ENCODE peak calls at places on chromosomes 6 and 20, in five cellular contexts. J, Q, N, W and M are unnamed samples.

GRCh38 chr20:64110411-64111068 is 3.2 kb upstream of the NPBWR2 start:
- DNase-seq in N (no peak), W (no peak), Q (peak), J (no peak), M (no peak)

GRCh38 chr6:2608508-2608907 is 142.2 kb downstream of the MYLK4 start:
- DNase-seq in W (no peak), Q (no peak), N (no peak), J (no peak), M (no peak)

GRCh38 chr6:170522565-170523183 is 30.4 kb downstream of the PSMB1 start:
- DNase-seq in W (peak), Q (no peak), J (no peak), N (no peak), M (peak)

GRCh38 chr20:33893314-33893713 is 82.2 kb downstream of the CHMP4B start:
- DNase-seq in Q (no peak), W (no peak), J (no peak), N (no peak), M (no peak)

GRCh38 chr6:157905590-157906337 is 75.9 kb upstream of the SYNJ2 start:
- DNase-seq in N (no peak), J (no peak), Q (peak), W (no peak), M (no peak)

GRCh38 chr6:37624606-37625574 is 72.8 kb downstream of the MDGA1 start:
- DNase-seq in J (no peak), Q (no peak), N (no peak), W (no peak), M (no peak)

GRCh38 chr6:156988276-156989158 is 211.3 kb downstream of the ARID1B start:
- DNase-seq in N (peak), J (peak), Q (no peak), W (peak), M (no peak)

GRCh38 chr6:9514146-9514545 is 900.7 kb downstream of the TFAP2A start:
- DNase-seq in Q (no peak), N (no peak), W (no peak), J (no peak), M (no peak)

GRCh38 chr6:106155219-106155830 is 69.2 kb downstream of the PRDM1 start:
- DNase-seq in W (peak), J (no peak), Q (no peak), N (no peak), M (no peak)

GRCh38 chr6:21409231-21409630 is 184.3 kb upstream of the SOX4 start:
- DNase-seq in Q (no peak), N (no peak), J (no peak), W (no peak), M (no peak)

GRCh38 chr20:59949911-59950310 is 8.3 kb upstream of the CDH26 start:
- DNase-seq in W (no peak), J (no peak), N (no peak), Q (no peak), M (no peak)

DNA sequence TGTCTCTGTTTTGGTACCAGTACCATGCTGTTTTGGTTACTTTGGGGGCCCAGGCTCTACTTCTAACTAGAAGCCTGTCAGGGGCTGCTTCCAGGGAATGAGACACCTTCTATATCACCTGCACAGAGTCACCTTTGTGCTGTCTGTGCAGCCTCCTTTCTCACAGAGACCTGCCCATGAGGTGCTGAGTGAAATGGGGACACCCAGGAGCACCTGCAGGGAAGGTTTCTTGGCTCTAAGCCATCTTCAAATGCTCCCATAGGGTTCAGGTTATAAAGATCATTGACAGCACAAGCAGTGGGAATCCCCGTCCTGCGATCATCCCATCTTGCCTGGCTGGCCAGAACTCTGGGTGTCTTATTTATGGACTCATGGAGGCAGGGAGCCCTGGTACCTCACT is 19.1 kb downstream of the GABRR2 start:
- DNase-seq in N (no peak), J (no peak), Q (no peak), W (no peak), M (no peak)
- TF ChIP-seq SRF in N (no peak), J (no peak), Q (no peak), W (no peak), M (no peak)

GRCh38 chr6:132919028-132919427 is 104.7 kb downstream of the RPS12 start:
- DNase-seq in W (no peak), J (no peak), N (no peak), Q (no peak), M (no peak)

GRCh38 chr6:132919476-132919875 is 105.1 kb downstream of the RPS12 start:
- DNase-seq in N (no peak), Q (no peak), J (no peak), W (no peak), M (no peak)
- H3K4me3 ChIP-seq in N (no peak), Q (no peak), J (no peak), W (no peak), M (no peak)

GRCh38 chr6:24139080-24139479 is 13.1 kb downstream of the NRSN1 start:
- DNase-seq in Q (no peak), W (no peak), N (no peak), J (no peak), M (no peak)

GRCh38 chr6:24139639-24140038 is 13.6 kb downstream of the NRSN1 start:
- DNase-seq in J (no peak), Q (no peak), N (no peak), W (no peak), M (no peak)

GRCh38 chr6:24145690-24146131 is 19.7 kb downstream of the NRSN1 start:
- DNase-seq in W (no peak), J (peak), Q (no peak), N (no peak), M (no peak)

DNA sequence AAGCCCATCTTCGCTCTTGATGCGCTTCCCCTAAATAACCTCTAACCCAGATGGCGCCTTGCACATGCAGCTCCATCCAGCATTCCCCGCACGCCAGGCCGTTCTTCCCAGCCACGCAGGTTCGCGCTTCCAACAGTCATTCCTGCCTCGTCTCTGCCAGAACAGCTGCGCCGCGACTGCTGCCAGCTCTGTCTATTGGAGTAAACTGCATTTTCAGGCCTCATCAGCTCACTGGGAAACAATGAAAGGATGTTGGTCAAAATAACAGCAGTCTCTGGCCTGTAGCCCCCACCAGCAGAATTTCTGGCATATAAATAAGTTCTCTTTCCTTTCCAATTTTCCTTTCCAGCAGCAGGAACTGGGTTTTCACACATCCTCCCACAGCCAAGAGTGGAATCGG is 14.6 kb downstream of the NRSN1 start:
- DNase-seq in N (no peak), Q (no peak), J (no peak), W (no peak), M (no peak)
- TF ChIP-seq SRF in N (no peak), Q (no peak), J (no peak), W (no peak), M (no peak)

GRCh38 chr6:118896339-118897136 is 2.6 kb downstream of the ASF1A start:
- DNase-seq in W (peak), N (no peak), J (peak), Q (no peak), M (peak)
- H3K4me3 ChIP-seq in W (peak), N (peak), J (peak), Q (peak), M (peak)

DNA sequence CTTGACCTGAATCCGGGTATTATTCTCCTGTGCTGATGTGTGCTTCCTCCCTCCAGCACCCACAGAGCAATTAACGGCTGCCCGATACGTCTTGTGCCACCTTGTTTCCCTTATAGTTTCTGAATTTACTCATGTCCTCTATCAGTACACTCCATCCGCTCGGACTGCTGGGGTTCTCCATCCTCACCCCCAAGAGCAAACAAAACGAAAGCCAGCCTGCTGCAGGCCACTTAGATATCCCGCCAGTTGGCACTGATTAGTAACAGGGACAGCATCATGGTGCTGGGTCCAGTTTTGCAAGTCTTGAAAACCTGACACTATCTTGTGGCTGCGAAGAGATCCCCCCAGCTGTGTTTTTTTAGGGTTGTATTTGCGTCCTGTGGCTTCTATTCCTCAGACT is 71.8 kb downstream of the SSR1 start:
- DNase-seq in Q (no peak), J (no peak), N (no peak), W (no peak), M (no peak)
- TF ChIP-seq SRF in Q (no peak), J (no peak), N (no peak), W (no peak), M (no peak)

GRCh38 chr6:22732186-22732970 is 163.0 kb downstream of the HDGFL1 start:
- DNase-seq in N (no peak), Q (no peak), W (no peak), J (no peak), M (no peak)

DNA sequence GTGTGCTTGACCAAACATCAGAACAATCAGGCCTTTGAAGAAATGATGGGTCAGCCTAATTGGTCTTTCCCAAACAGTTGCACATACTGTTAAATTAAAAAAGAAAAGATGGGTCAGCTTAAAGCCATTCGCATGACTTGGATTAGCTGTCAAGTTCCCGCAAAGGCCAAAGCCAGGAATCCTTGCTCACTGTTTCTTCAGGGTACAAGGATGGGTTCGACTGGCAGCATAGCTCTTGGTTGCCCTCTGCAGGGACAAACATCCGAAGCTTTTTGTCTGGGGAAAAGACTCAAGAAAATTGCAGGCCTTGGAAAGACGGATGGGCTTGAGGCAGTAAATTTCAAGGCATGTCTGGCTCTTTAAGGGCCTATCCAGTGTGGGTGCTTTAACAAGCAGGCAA is 168.0 kb downstream of the HDGFL1 start:
- DNase-seq in Q (peak), N (peak), W (peak), J (no peak), M (peak)
- H3K4me3 ChIP-seq in Q (no peak), N (no peak), W (no peak), J (no peak), M (no peak)